ENCODE peak calls at places on chromosomes 7 and 10, in five cellular contexts. E is HT1080; A is SW480; J is iPS-NIHi11; S is stimulated activated naive B cell treated with anti-CD40 and anti-IgM and Interleukin-4, amounts not matched to agents 10 μg/mL and 1 μg/mL and 100 μg/mL, for 72 hours. X is an unnamed sample.

GRCh38 chr7:79988642-79989041 is 146.0 kb upstream of the GNAI1 start:
- DNase-seq in J (no peak), S (no peak), E (peak), A (no peak), X (no peak)

GRCh38 chr10:78553792-78554191 is 515.0 kb upstream of the ZMIZ1 start:
- DNase-seq in J (no peak), E (no peak), S (no peak), A (no peak), X (no peak)

GRCh38 chr10:110918269-110918632 is 729 bp downstream of the BBIP1 start:
- DNase-seq in S (no peak), J (peak), A (peak), E (peak), X (peak)

GRCh38 chr7:95886501-95887090 is 114.2 kb downstream of the DYNC1I1 start:
- DNase-seq in J (peak), E (peak), A (peak), S (no peak), X (peak)

GRCh38 chr7:27346531-27347260 is 104.1 kb downstream of the EVX1 start:
- DNase-seq in S (no peak), A (peak), J (peak), E (peak), X (no peak)

GRCh38 chr7:20064181-20064970 is 152.8 kb downstream of the MACC1 start:
- DNase-seq in S (no peak), E (peak), J (no peak), A (no peak), X (peak)

GRCh38 chr10:75034131-75034512 is 77.3 kb upstream of the SAMD8 start:
- DNase-seq in S (no peak), E (peak), A (no peak), J (no peak), X (no peak)

GRCh38 chr10:96422525-96422924 is 63.7 kb upstream of the OPALIN start:
- DNase-seq in J (no peak), S (no peak), E (no peak), A (no peak), X (peak)

GRCh38 chr7:38934536-38934935 is 25.5 kb upstream of the VPS41 start:
- DNase-seq in S (no peak), J (no peak), A (no peak), E (peak), X (no peak)

GRCh38 chr10:125165584-125166340 is 5.4 kb upstream of the CTBP2 start:
- DNase-seq in S (no peak), A (no peak), J (no peak), E (no peak), X (peak)

GRCh38 chr10:26579256-26580063 is 118.0 kb upstream of the PDSS1 start:
- DNase-seq in J (no peak), E (no peak), A (no peak), S (no peak), X (no peak)

GRCh38 chr10:3573498-3573897 is 211.5 kb downstream of the KLF6 start:
- DNase-seq in A (no peak), S (no peak), J (no peak), E (no peak), X (no peak)

GRCh38 chr10:4081691-4082111 is 296.7 kb upstream of the KLF6 start:
- DNase-seq in S (no peak), J (no peak), E (no peak), A (no peak), X (peak)

GRCh38 chr7:13829914-13830603 is 159.4 kb downstream of the ETV1 start:
- DNase-seq in S (no peak), E (peak), J (no peak), A (no peak), X (no peak)

GRCh38 chr7:69994907-69995542 is 396.8 kb downstream of the AUTS2 start:
- DNase-seq in S (no peak), J (no peak), E (no peak), A (no peak), X (no peak)

X was measured in islet precursor cell.